ENCODE peak calls at places on chromosomes 16 and 17, in nine cellular contexts. N is fibroblast of mammary gland; J is amniotic stem cell; B is mesothelial cell of epicardium; Q is activated T-helper 1 cell treated with anti-CD3 and anti-CD28 coated beads, Interleukin-12 subunit alpha, Interleukin-12 subunit beta, Interleukin-2, Interleukin-4 antibody, amounts not matched to agents 30 ng/mL and 10 ng/mL and 1 ng/mL, durations not matched to agents 14 hours and 24 hours and 36 hours; F is progenitor cell of endocrine pancreas; E is A549; C is stimulated activated CD8-positive, alpha-beta memory T cell treated with anti-CD3 and anti-CD28 coated beads, Interleukin-2, amount 100 ng/mL, for 48 hours; S is ELF-1. Y is an unnamed sample.

GRCh38 chr17:33197342-33197741 is 95.8 kb downstream of the ASIC2 start:
- DNase-seq in S (no peak), B (no peak), N (no peak), J (no peak), Q (no peak), F (no peak), E (no peak), C (no peak), Y (no peak)

GRCh38 chr17:81429353-81429774 is 34.1 kb downstream of the BAHCC1 start:
- DNase-seq in E (peak), N (peak), S (no peak), F (no peak), J (peak), C (no peak), B (no peak), Q (no peak), Y (peak)

GRCh38 chr17:66702106-66702936 is 132.6 kb upstream of the CACNG5 start:
- DNase-seq in S (no peak), Q (no peak), F (no peak), N (peak), B (no peak), J (no peak), C (no peak), E (peak), Y (peak)

GRCh38 chr17:45868276-45868675 is 23.6 kb downstream of the SPPL2C start:
- DNase-seq in C (no peak), N (peak), B (no peak), Q (no peak), F (no peak), J (no peak), E (no peak), S (no peak), Y (peak)

GRCh38 chr17:57600092-57600491 is 145.0 kb downstream of the CCDC182 start:
- DNase-seq in B (no peak), Q (peak), C (no peak), E (no peak), J (no peak), S (no peak), F (no peak), N (no peak), Y (no peak)

GRCh38 chr17:66667491-66668030 is 167.4 kb upstream of the CACNG5 start:
- DNase-seq in S (no peak), Q (peak), E (no peak), B (no peak), F (no peak), C (peak), N (no peak), J (no peak), Y (no peak)

GRCh38 chr17:79721993-79722671 is 8.6 kb upstream of the ENPP7 start:
- DNase-seq in E (peak), J (no peak), N (no peak), F (no peak), C (no peak), Q (no peak), S (peak), B (no peak), Y (peak)

GRCh38 chr16:85679870-85680269 is 8.9 kb downstream of the GINS2 start:
- DNase-seq in F (no peak), E (no peak), B (no peak), C (no peak), Q (no peak), S (no peak), N (no peak), J (no peak), Y (no peak)

GRCh38 chr16:88688013-88688778 is 1.9 kb upstream of the SNAI3 start:
- DNase-seq in J (no peak), C (no peak), S (peak), N (no peak), Q (no peak), B (no peak), E (no peak), F (peak), Y (no peak)

Y was measured in MCF 10A.